ENCODE peak calls at places on chromosomes 1 and 21, in five cellular contexts. O is D341Med, W is foreskin keratinocyte, M is right atrium auricular region, A is NCI-H345. N is an unnamed sample.

GRCh38 chr21:44353200-44353970 is at the start of gene TRPM2:
- DNase-seq in O (no peak), A (no peak), M (no peak), W (no peak), N (no peak)

GRCh38 chr1:243493156-243494129 is 237.6 kb downstream of the SDCCAG8 start:
- DNase-seq in A (no peak), M (no peak), O (no peak), W (no peak), N (no peak)

GRCh38 chr1:168031627-168032026 is 94.8 kb upstream of the MPC2 start:
- DNase-seq in O (no peak), A (no peak), W (no peak), M (no peak), N (no peak)

GRCh38 chr1:45870500-45870899 is 67.1 kb downstream of the MAST2 start:
- DNase-seq in M (no peak), W (peak; percentile 37), A (no peak), O (no peak), N (no peak)

GRCh38 chr1:165129568-165130164 is 226.8 kb downstream of the LMX1A start:
- DNase-seq in O (peak; percentile 87), M (no peak), A (peak; percentile 82), W (peak; percentile 18), N (peak; percentile 93)

GRCh38 chr1:109733235-109733634 is 7.6 kb downstream of the GSTM3 start:
- DNase-seq in W (no peak), M (no peak), O (no peak), A (no peak), N (no peak)

GRCh38 chr21:17387030-17387617 is 125.7 kb upstream of the CXADR start:
- DNase-seq in A (peak; percentile 91), W (no peak), O (peak; percentile 54), M (no peak), N (no peak)

GRCh38 chr1:53548031-53548491 is 88.9 kb downstream of the DMRTB1 start:
- DNase-seq in O (no peak), M (no peak), W (no peak), A (no peak), N (peak; percentile 51)

GRCh38 chr1:158060001-158060400 is 66.6 kb downstream of the KIRREL1 start:
- DNase-seq in W (no peak), M (no peak), O (peak; percentile 83), A (no peak), N (peak; percentile 86)

GRCh38 chr1:109877776-109878175 is 32.9 kb upstream of the CSF1 start:
- DNase-seq in W (no peak), M (no peak), O (no peak), A (no peak), N (no peak)

GRCh38 chr1:55816456-55816794 is 601.3 kb upstream of the USP24 start:
- DNase-seq in W (no peak), A (no peak), O (no peak), M (no peak), N (no peak)

GRCh38 chr1:61836649-61837048 is 94.4 kb downstream of the PATJ start:
- DNase-seq in M (no peak), O (no peak), A (no peak), W (no peak), N (no peak)

GRCh38 chr1:49297783-49298182 is 521.1 kb upstream of the BEND5 start:
- DNase-seq in A (no peak), O (no peak), W (no peak), M (no peak), N (peak; percentile 44)

GRCh38 chr1:18972531-18972930 is 16.1 kb upstream of the IFFO2 start:
- DNase-seq in M (no peak), O (no peak), W (no peak), A (no peak), N (no peak)

GRCh38 chr1:231862611-231863010 is 236.0 kb downstream of the DISC1 start:
- DNase-seq in W (no peak), M (no peak), A (no peak), O (no peak), N (no peak)

GRCh38 chr1:35560256-35561225 is 2.9 kb downstream of the NCDN start:
- DNase-seq in M (no peak), W (no peak), A (no peak), O (no peak), N (no peak)

GRCh38 chr1:65079941-65080340 is 68.1 kb upstream of the AK4 start:
- DNase-seq in A (no peak), W (peak; percentile 34), O (no peak), M (no peak), N (no peak)

GRCh38 chr1:247407180-247407616 is 8.8 kb upstream of the NLRP3 start:
- DNase-seq in M (peak; percentile 76), A (no peak), O (no peak), W (no peak), N (no peak)

GRCh38 chr1:226425431-226426031 is 17.6 kb upstream of the PARP1 start:
- DNase-seq in O (no peak), M (no peak), W (no peak), A (no peak), N (no peak)

GRCh38 chr21:31162079-31162699 is 123.9 kb upstream of the KRTAP19-8 start:
- DNase-seq in M (no peak), A (no peak), W (no peak), O (no peak), N (no peak)

GRCh38 chr1:47725732-47726495 is 271.3 kb downstream of the TRABD2B start:
- DNase-seq in W (peak; percentile 26), O (peak; percentile 83), A (peak; percentile 84), M (peak; percentile 78), N (peak; percentile 90)

GRCh38 chr1:71270394-71270793 is 189.6 kb upstream of the ZRANB2 start:
- DNase-seq in M (no peak), W (no peak), O (no peak), A (no peak), N (no peak)

GRCh38 chr1:64875101-64875500 is 91.2 kb downstream of the JAK1 start:
- DNase-seq in M (no peak), O (no peak), W (no peak), A (no peak), N (no peak)

GRCh38 chr21:44370027-44370735 is 16.8 kb downstream of the TRPM2 start:
- DNase-seq in O (peak; percentile 58), A (peak; percentile 45), M (no peak), W (peak; percentile 14), N (peak; percentile 69)

GRCh38 chr1:902802-903201 is 20.9 kb upstream of the SAMD11 start:
- DNase-seq in M (peak; percentile 48), A (no peak), W (no peak), O (no peak), N (no peak)

GRCh38 chr1:20266642-20267041 is 24.0 kb upstream of the VWA5B1 start:
- DNase-seq in O (no peak), A (no peak), W (no peak), M (no peak), N (no peak)

GRCh38 chr1:219209578-219209977 is 35.9 kb downstream of the LYPLAL1 start:
- DNase-seq in W (no peak), M (no peak), A (no peak), O (no peak), N (no peak)

GRCh38 chr1:23908453-23909341 is 4.5 kb downstream of the CNR2 start:
- DNase-seq in O (no peak), W (no peak), M (no peak), A (no peak), N (no peak)

GRCh38 chr1:109425902-109426277 is 358 bp downstream of the PSMA5 start:
- DNase-seq in A (peak; percentile 46), O (no peak), W (peak; percentile 43), M (no peak), N (no peak)

GRCh38 chr1:93842750-93843500 is 36.1 kb downstream of the DNTTIP2 start:
- DNase-seq in O (no peak), A (no peak), M (no peak), W (no peak), N (no peak)

GRCh38 chr21:18549214-18549905 is 145.8 kb upstream of the TMPRSS15 start:
- DNase-seq in O (no peak), W (no peak), A (no peak), M (no peak), N (no peak)

GRCh38 chr1:153626929-153627796 is at the start of gene S100A13:
- DNase-seq in A (peak; percentile 93), M (peak; percentile 84), O (peak; percentile 41), W (peak; percentile 83), N (peak; percentile 99)

GRCh38 chr1:3633344-3634058 is 8.7 kb downstream of the TPRG1L start:
- DNase-seq in O (no peak), M (no peak), W (no peak), A (no peak), N (no peak)

GRCh38 chr1:166164995-166165660 is 1.7 kb downstream of the FAM78B start:
- DNase-seq in W (peak; percentile 16), O (peak; percentile 85), M (peak; percentile 59), A (no peak), N (peak; percentile 86)

GRCh38 chr1:2348346-2349275 is 42.7 kb downstream of the MORN1 start:
- DNase-seq in W (no peak), A (no peak), O (no peak), M (no peak), N (no peak)

GRCh38 chr1:81801834-81802531 is 1.2 kb downstream of the ADGRL2 start:
- DNase-seq in W (peak; percentile 36), M (no peak), A (peak; percentile 46), O (peak; percentile 63), N (peak; percentile 55)